ENCODE peak calls at places on chromosome 6, in nine cellular contexts. L, M, Y, D, X, C, Q, U and B are unnamed samples.
A peak's percentile ranks its signal among the peaks of the same experiment; 100 is the strongest.

GRCh38 chr6:144630857-144631256 is 345.7 kb downstream of the UTRN start:
- DNase-seq in Y (no peak), C (no peak), X (no peak), D (no peak), Q (no peak), L (no peak), U (no peak), M (no peak), B (no peak)

GRCh38 chr6:74277749-74278148 is 581.7 kb downstream of the CD109 start:
- DNase-seq in U (no peak), C (peak; percentile 29), D (peak; percentile 19), Y (peak; percentile 25), Q (peak; percentile 17), M (no peak), L (no peak), X (no peak), B (peak; percentile 19)

GRCh38 chr6:106731144-106731842 is 101.9 kb downstream of the QRSL1 start:
- DNase-seq in Q (no peak), C (peak; percentile 23), U (no peak), L (no peak), X (no peak), M (no peak), Y (no peak), D (no peak), B (no peak)

GRCh38 chr6:17280552-17281090 is 540 bp upstream of the RBM24 start:
- DNase-seq in Q (no peak), U (no peak), Y (no peak), L (peak; percentile 75), D (peak; percentile 62), X (no peak), C (no peak), M (no peak), B (no peak)

GRCh38 chr6:149323925-149324324 is 6.4 kb downstream of the TAB2 start:
- DNase-seq in U (no peak), Q (no peak), X (no peak), Y (no peak), C (no peak), D (no peak), L (no peak), M (no peak), B (no peak)

GRCh38 chr6:41976794-41977484 is 35.3 kb upstream of the CCND3 start:
- DNase-seq in M (no peak), X (no peak), Q (peak; percentile 85), L (no peak), U (no peak), Y (peak; percentile 64), D (no peak), C (peak; percentile 84), B (peak; percentile 84)

GRCh38 chr6:135583256-135583758 is 85.8 kb upstream of the AHI1 start:
- DNase-seq in Y (peak; percentile 59), L (no peak), U (no peak), X (no peak), C (peak; percentile 61), D (no peak), M (no peak), Q (peak; percentile 88), B (peak; percentile 71)

GRCh38 chr6:6847591-6847990 is 259.1 kb downstream of the LY86 start:
- DNase-seq in D (no peak), M (no peak), Q (no peak), X (no peak), C (no peak), Y (no peak), U (no peak), L (no peak), B (no peak)

GRCh38 chr6:169850746-169851145 is 99.3 kb downstream of the ERMARD start:
- DNase-seq in X (no peak), U (no peak), L (no peak), M (no peak), C (no peak), Q (no peak), Y (no peak), D (no peak), B (no peak)

GRCh38 chr6:30568245-30568644 is 3.0 kb upstream of the ABCF1 start:
- DNase-seq in U (no peak), M (no peak), L (no peak), X (no peak), Y (no peak), D (no peak), Q (no peak), C (no peak), B (no peak)

GRCh38 chr6:128465368-128466343 is 54.7 kb downstream of the PTPRK start:
- DNase-seq in D (no peak), Q (no peak), M (no peak), X (no peak), U (no peak), L (no peak), Y (no peak), C (no peak), B (no peak)

GRCh38 chr6:42821341-42821668 is 39.5 kb downstream of the BICRAL start:
- DNase-seq in Q (no peak), U (no peak), L (no peak), C (no peak), M (no peak), D (no peak), X (no peak), Y (no peak), B (no peak)

DNA sequence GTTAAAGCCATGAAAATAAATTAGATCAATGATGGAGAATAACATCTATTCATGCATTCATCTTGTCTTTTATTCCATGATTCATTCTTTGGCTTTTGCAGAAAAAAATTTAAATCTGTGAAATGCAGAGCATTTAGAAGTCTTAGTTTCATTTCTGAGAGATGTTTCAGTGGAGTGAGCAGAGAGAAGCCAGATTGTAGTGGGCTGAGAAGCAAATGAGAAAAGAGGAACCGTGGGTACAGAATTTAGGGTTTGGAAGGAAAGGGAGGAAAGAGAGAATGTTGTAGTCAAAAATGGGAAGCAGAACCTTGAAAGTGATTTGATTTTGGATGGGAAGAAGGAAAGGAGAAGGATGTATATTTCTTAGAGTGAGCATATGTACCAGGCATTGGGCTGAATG is 260.3 kb upstream of the MAN1A1 start:
- DNase-seq in Y (no peak), L (no peak), X (no peak), U (no peak), D (no peak), C (no peak), Q (no peak), M (no peak), B (no peak)
- H2AFZ ChIP-seq in Y (no peak overlapping the region), L (no peak overlapping the region), X (no peak overlapping the region), U (no peak overlapping the region), D (no peak overlapping the region), C (no peak overlapping the region), Q (no peak overlapping the region), M (no peak overlapping the region), B (no peak overlapping the region)

DNA sequence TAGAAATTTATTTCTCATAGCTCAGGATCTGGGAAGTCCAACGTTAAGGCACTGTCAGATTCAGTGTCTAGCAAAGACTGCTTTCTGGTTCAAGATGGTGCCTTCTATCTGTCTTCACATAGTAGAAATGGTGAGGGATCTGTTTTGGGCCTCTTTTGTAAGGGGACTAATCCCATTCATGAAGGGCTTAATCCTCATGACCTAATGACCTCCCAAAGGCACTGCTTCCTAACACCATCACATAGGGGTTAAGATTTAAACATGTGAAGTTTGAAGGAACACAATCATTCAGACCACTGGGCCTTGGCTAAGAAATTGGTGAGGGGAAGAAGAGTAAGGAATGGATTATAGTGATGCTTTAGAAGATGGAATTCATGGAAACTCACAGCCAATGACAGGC is 237.6 kb downstream of the PACRG start:
- DNase-seq in X (no peak), U (no peak), Q (no peak), M (no peak), Y (no peak), L (no peak), D (no peak), C (no peak), B (no peak)
- H3K27ac ChIP-seq in X (no peak overlapping the region), U (no peak overlapping the region), Q (peak overlapping the region; percentile 35), M (no peak overlapping the region), Y (peak overlapping the region; percentile 74), L (no peak overlapping the region), D (no peak overlapping the region), C (no peak overlapping the region), B (peak overlapping the region; percentile 56)

DNA sequence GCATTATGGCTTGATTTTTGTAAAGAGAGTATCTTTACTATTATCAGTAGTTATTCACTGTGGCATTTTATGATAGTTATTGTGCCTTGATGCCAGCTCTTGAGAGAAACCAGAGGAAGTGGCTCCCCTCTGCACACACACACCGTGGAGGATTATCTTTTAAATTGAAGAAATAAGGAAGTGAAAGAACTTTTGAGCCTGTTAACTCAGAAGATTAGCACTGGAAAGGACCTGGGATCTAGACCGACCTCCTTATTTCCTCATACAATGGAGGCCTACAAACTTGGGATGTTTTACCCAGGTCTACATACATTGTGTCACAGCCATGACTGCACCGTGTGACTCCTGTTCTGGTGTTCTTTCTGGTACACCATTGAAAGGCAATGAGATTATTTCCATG is 40.5 kb downstream of the HECA start:
- DNase-seq in C (no peak), D (no peak), Y (no peak), Q (no peak), M (no peak), X (no peak), U (peak; percentile 15), L (no peak), B (no peak)
- H4K20me1 ChIP-seq in C (no peaks in the 10 kb centered on the region), D (no peaks in the 10 kb centered on the region), Y (no peaks in the 10 kb centered on the region), Q (no peaks in the 10 kb centered on the region), M (no peaks in the 10 kb centered on the region), X (no peaks in the 10 kb centered on the region), U (no peaks in the 10 kb centered on the region), L (no peaks in the 10 kb centered on the region), B (peaks cover 7% of the 10 kb centered on the region)

GRCh38 chr6:24723270-24723669 is 4.3 kb upstream of the C6orf62 start:
- DNase-seq in X (no peak), Q (no peak), M (no peak), C (no peak), D (no peak), L (no peak), Y (no peak), U (no peak), B (no peak)

GRCh38 chr6:24720131-24720603 is 1.2 kb upstream of the C6orf62 start:
- DNase-seq in U (peak; percentile 69), M (no peak), C (peak; percentile 32), L (peak; percentile 30), D (peak; percentile 74), Q (peak; percentile 28), X (peak; percentile 32), Y (peak; percentile 34), B (no peak)

GRCh38 chr6:24720604-24721460 is 1.9 kb upstream of the C6orf62 start:
- DNase-seq in Y (peak; percentile 100), D (peak; percentile 100), Q (peak; percentile 100), M (peak; percentile 99), L (peak; percentile 100), U (peak; percentile 99), C (peak; percentile 99), X (peak; percentile 100), B (peak; percentile 99)

GRCh38 chr6:24719125-24719931 is at the start of gene C6orf62:
- DNase-seq in X (peak; percentile 38), Y (no peak), D (peak; percentile 43), U (peak; percentile 53), M (no peak), C (peak; percentile 37), L (no peak), Q (peak; percentile 30), B (peak; percentile 22)

DNA sequence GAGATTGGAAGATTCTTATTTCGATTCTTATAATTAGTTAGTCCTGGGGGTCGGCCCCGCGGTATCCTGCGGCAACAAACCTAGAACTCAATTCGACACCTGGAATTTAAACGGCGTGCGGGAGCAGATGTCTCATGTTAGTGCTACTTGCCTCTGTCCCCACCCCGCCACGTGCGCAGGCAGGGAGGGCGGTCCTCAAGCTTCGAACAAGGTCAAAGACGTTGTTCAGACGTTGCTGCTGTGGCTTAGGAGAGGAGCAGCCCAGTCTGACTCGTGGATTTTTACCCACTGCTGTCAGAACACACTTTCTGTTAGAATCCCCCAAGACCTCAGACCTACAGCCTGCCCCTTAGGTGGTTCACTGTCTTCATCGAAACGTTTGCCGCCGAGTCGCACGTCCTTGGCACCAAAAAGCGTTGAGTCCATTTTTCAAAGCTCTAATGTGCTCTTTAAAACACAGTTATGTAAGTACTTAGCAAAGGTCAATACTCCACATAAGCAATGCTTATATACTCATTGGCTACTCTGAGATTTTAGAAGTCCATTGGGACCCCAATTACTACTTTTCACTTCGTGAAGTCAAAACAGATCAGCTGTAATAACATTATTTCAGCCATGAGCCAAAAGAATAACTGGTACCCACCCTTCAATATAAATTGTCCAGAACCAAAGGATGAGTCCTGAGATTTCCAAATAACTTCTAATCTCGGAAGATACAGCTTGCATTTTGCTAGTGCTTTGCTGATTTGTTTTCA is 2.7 kb upstream of the C6orf62 start:
- DNase-seq in L (no peak), Y (no peak), C (no peak), Q (peak; percentile 86), X (no peak), M (no peak), D (peak; percentile 91), U (no peak), B (no peak)
- H2AFZ ChIP-seq in L (no peak overlapping the region), Y (peak overlapping the region; percentile 21), C (peak overlapping the region; percentile 79), Q (peak overlapping the region; percentile 83), X (peak overlapping the region; percentile 81), M (no peak overlapping the region), D (peak overlapping the region; percentile 35), U (peak overlapping the region; percentile 76), B (peak overlapping the region; percentile 69)